ENCODE peak calls at places on chromosome 10, in seven cellular contexts. One of them, this sample, is unnamed. For H3K4me1, the result is how much of the 10 kb centered on the place peaks cover.

GRCh38 chr10:37476285-37476684 is 350.9 kb downstream of the ANKRD30A start:
- DNase-seq in colonic mucosa: no peak
- DNase-seq in gastrocnemius medialis: no peak
- DNase-seq in testis: no peak
- DNase-seq in kidney: no peak
- DNase-seq in heart left ventricle: no peak
- DNase-seq in pancreas: no peak
- DNase-seq in this sample: no peak

GRCh38 chr10:46283217-46283944 is 3.4 kb upstream of the ANTXRL start:
- DNase-seq in colonic mucosa: no peak
- DNase-seq in gastrocnemius medialis: no peak
- DNase-seq in testis: no peak
- DNase-seq in kidney: no peak
- DNase-seq in heart left ventricle: peak
- DNase-seq in pancreas: no peak
- DNase-seq in this sample: peak

GRCh38 chr10:132201111-132201989 is 14.6 kb downstream of the DPYSL4 start:
- DNase-seq in colonic mucosa: no peak
- DNase-seq in gastrocnemius medialis: no peak
- DNase-seq in testis: no peak
- DNase-seq in kidney: peak
- DNase-seq in heart left ventricle: peak
- DNase-seq in pancreas: no peak
- DNase-seq in this sample: no peak

GRCh38 chr10:18949391-18949790 is 99.2 kb upstream of the MALRD1 start:
- DNase-seq in colonic mucosa: no peak
- DNase-seq in gastrocnemius medialis: no peak
- DNase-seq in testis: no peak
- DNase-seq in kidney: no peak
- DNase-seq in heart left ventricle: no peak
- DNase-seq in pancreas: no peak
- DNase-seq in this sample: no peak

GRCh38 chr10:14742815-14743214 is 31.9 kb downstream of the FAM107B start:
- DNase-seq in colonic mucosa: peak
- DNase-seq in gastrocnemius medialis: no peak
- DNase-seq in testis: no peak
- DNase-seq in kidney: no peak
- DNase-seq in heart left ventricle: no peak
- DNase-seq in pancreas: no peak
- DNase-seq in this sample: no peak

GRCh38 chr10:50497758-50498157 is 126.0 kb downstream of the SGMS1 start:
- DNase-seq in colonic mucosa: no peak
- DNase-seq in gastrocnemius medialis: no peak
- DNase-seq in testis: no peak
- DNase-seq in kidney: no peak
- DNase-seq in heart left ventricle: no peak
- DNase-seq in pancreas: no peak
- DNase-seq in this sample: no peak

GRCh38 chr10:125134916-125135770 is 25.2 kb downstream of the CTBP2 start:
- DNase-seq in colonic mucosa: no peak
- DNase-seq in gastrocnemius medialis: peak
- DNase-seq in testis: no peak
- DNase-seq in kidney: no peak
- DNase-seq in heart left ventricle: no peak
- DNase-seq in pancreas: peak
- DNase-seq in this sample: no peak

GRCh38 chr10:78707745-78708144 is 361.0 kb upstream of the ZMIZ1 start:
- DNase-seq in colonic mucosa: no peak
- DNase-seq in gastrocnemius medialis: no peak
- DNase-seq in testis: no peak
- DNase-seq in kidney: no peak
- DNase-seq in heart left ventricle: no peak
- DNase-seq in pancreas: no peak
- DNase-seq in this sample: no peak

GRCh38 chr10:14533295-14533694 is 202.6 kb upstream of the FRMD4A start:
- DNase-seq in colonic mucosa: no peak
- DNase-seq in gastrocnemius medialis: no peak
- DNase-seq in testis: no peak
- DNase-seq in kidney: no peak
- DNase-seq in heart left ventricle: no peak
- DNase-seq in pancreas: no peak
- DNase-seq in this sample: no peak

GRCh38 chr10:86678999-86679792 is 10.9 kb downstream of the LDB3 start:
- DNase-seq in colonic mucosa: peak
- DNase-seq in gastrocnemius medialis: no peak
- DNase-seq in testis: no peak
- DNase-seq in kidney: no peak
- DNase-seq in heart left ventricle: no peak
- DNase-seq in pancreas: no peak
- DNase-seq in this sample: no peak

GRCh38 chr10:84854439-84854838 is 526.0 kb downstream of the CCSER2 start:
- DNase-seq in colonic mucosa: no peak
- DNase-seq in gastrocnemius medialis: no peak
- DNase-seq in testis: no peak
- DNase-seq in kidney: no peak
- DNase-seq in heart left ventricle: no peak
- DNase-seq in pancreas: no peak
- DNase-seq in this sample: no peak

GRCh38 chr10:122555431-122555830 is 5.1 kb upstream of the DMBT1 start:
- DNase-seq in colonic mucosa: no peak
- DNase-seq in gastrocnemius medialis: no peak
- DNase-seq in testis: no peak
- DNase-seq in kidney: no peak
- DNase-seq in heart left ventricle: no peak
- DNase-seq in pancreas: no peak
- DNase-seq in this sample: no peak

GRCh38 chr10:88272186-88272585 is 310.9 kb downstream of the RNLS start:
- DNase-seq in colonic mucosa: no peak
- DNase-seq in gastrocnemius medialis: no peak
- DNase-seq in testis: no peak
- DNase-seq in kidney: no peak
- DNase-seq in heart left ventricle: no peak
- DNase-seq in pancreas: no peak
- DNase-seq in this sample: no peak

GRCh38 chr10:61304751-61305150 is 148.4 kb downstream of the TMEM26 start:
- DNase-seq in colonic mucosa: no peak
- DNase-seq in gastrocnemius medialis: no peak
- DNase-seq in testis: no peak
- DNase-seq in kidney: no peak
- DNase-seq in heart left ventricle: no peak
- DNase-seq in pancreas: no peak
- DNase-seq in this sample: no peak

GRCh38 chr10:58335306-58336005 is 650 bp downstream of the UBE2D1 start:
- DNase-seq in colonic mucosa: peak
- DNase-seq in gastrocnemius medialis: peak
- DNase-seq in testis: peak
- DNase-seq in kidney: no peak
- DNase-seq in heart left ventricle: peak
- DNase-seq in pancreas: peak
- DNase-seq in this sample: peak

GRCh38 chr10:114172776-114173555 is 1.0 kb downstream of the CCDC186 start:
- DNase-seq in colonic mucosa: no peak
- DNase-seq in gastrocnemius medialis: no peak
- DNase-seq in testis: no peak
- DNase-seq in kidney: no peak
- DNase-seq in heart left ventricle: no peak
- DNase-seq in pancreas: no peak
- DNase-seq in this sample: no peak

GRCh38 chr10:5659702-5660528 is 6.5 kb downstream of the ASB13 start:
- DNase-seq in colonic mucosa: peak
- DNase-seq in gastrocnemius medialis: peak
- DNase-seq in testis: peak
- DNase-seq in kidney: peak
- DNase-seq in heart left ventricle: no peak
- DNase-seq in pancreas: peak
- DNase-seq in this sample: peak

GRCh38 chr10:131146790-131147189 is 164.7 kb downstream of the TCERG1L start:
- DNase-seq in colonic mucosa: no peak
- DNase-seq in gastrocnemius medialis: no peak
- DNase-seq in testis: no peak
- DNase-seq in kidney: no peak
- DNase-seq in heart left ventricle: no peak
- DNase-seq in pancreas: peak
- DNase-seq in this sample: no peak

GRCh38 chr10:43878386-43878785 is 229.7 kb upstream of the ZNF32 start:
- DNase-seq in colonic mucosa: no peak
- DNase-seq in gastrocnemius medialis: no peak
- DNase-seq in testis: no peak
- DNase-seq in kidney: no peak
- DNase-seq in heart left ventricle: peak
- DNase-seq in pancreas: no peak
- DNase-seq in this sample: peak
- H3K27ac ChIP-seq in colonic mucosa: no peak
- H3K27ac ChIP-seq in gastrocnemius medialis: peak
- H3K27ac ChIP-seq in testis: no peak
- H3K27ac ChIP-seq in kidney: no peak
- H3K27ac ChIP-seq in heart left ventricle: peak
- H3K27ac ChIP-seq in pancreas: no peak
- H3K27ac ChIP-seq in this sample: no peak

GRCh38 chr10:34255075-34255474 is 560.0 kb downstream of the PARD3 start:
- DNase-seq in colonic mucosa: peak
- DNase-seq in gastrocnemius medialis: no peak
- DNase-seq in testis: no peak
- DNase-seq in kidney: no peak
- DNase-seq in heart left ventricle: no peak
- DNase-seq in pancreas: no peak
- DNase-seq in this sample: no peak
- H3K4me1 ChIP-seq in colonic mucosa: under half
- H3K4me1 ChIP-seq in gastrocnemius medialis: under half
- H3K4me1 ChIP-seq in testis: under half
- H3K4me1 ChIP-seq in kidney: under half
- H3K4me1 ChIP-seq in heart left ventricle: under half
- H3K4me1 ChIP-seq in pancreas: under half
- H3K4me1 ChIP-seq in this sample: under half

GRCh38 chr10:117222552-117223412 is 18.1 kb upstream of the SLC18A2 start:
- DNase-seq in colonic mucosa: no peak
- DNase-seq in gastrocnemius medialis: no peak
- DNase-seq in testis: no peak
- DNase-seq in kidney: no peak
- DNase-seq in heart left ventricle: no peak
- DNase-seq in pancreas: no peak
- DNase-seq in this sample: no peak
- H3K4me3 ChIP-seq in colonic mucosa: no peak
- H3K4me3 ChIP-seq in gastrocnemius medialis: no peak
- H3K4me3 ChIP-seq in testis: no peak
- H3K4me3 ChIP-seq in kidney: no peak
- H3K4me3 ChIP-seq in heart left ventricle: no peak
- H3K4me3 ChIP-seq in pancreas: no peak
- H3K4me3 ChIP-seq in this sample: no peak

GRCh38 chr10:103835121-103836045 is 20.0 kb downstream of the SH3PXD2A start:
- DNase-seq in colonic mucosa: peak
- DNase-seq in gastrocnemius medialis: peak
- DNase-seq in testis: peak
- DNase-seq in kidney: peak
- DNase-seq in heart left ventricle: peak
- DNase-seq in pancreas: peak
- DNase-seq in this sample: peak
- H3K27ac ChIP-seq in colonic mucosa: peak
- H3K27ac ChIP-seq in gastrocnemius medialis: peak
- H3K27ac ChIP-seq in testis: peak
- H3K27ac ChIP-seq in kidney: no peak
- H3K27ac ChIP-seq in heart left ventricle: peak
- H3K27ac ChIP-seq in pancreas: peak
- H3K27ac ChIP-seq in this sample: no peak

GRCh38 chr10:31759124-31759798 is 169.4 kb downstream of the ARHGAP12 start:
- DNase-seq in colonic mucosa: peak
- DNase-seq in gastrocnemius medialis: peak
- DNase-seq in testis: no peak
- DNase-seq in kidney: peak
- DNase-seq in heart left ventricle: peak
- DNase-seq in pancreas: peak
- DNase-seq in this sample: peak

GRCh38 chr10:31756131-31757119 is 172.2 kb downstream of the ARHGAP12 start:
- DNase-seq in colonic mucosa: no peak
- DNase-seq in gastrocnemius medialis: no peak
- DNase-seq in testis: no peak
- DNase-seq in kidney: no peak
- DNase-seq in heart left ventricle: no peak
- DNase-seq in pancreas: no peak
- DNase-seq in this sample: peak

GRCh38 chr10:31757831-31758230 is 170.8 kb downstream of the ARHGAP12 start:
- DNase-seq in colonic mucosa: no peak
- DNase-seq in gastrocnemius medialis: no peak
- DNase-seq in testis: no peak
- DNase-seq in kidney: no peak
- DNase-seq in heart left ventricle: peak
- DNase-seq in pancreas: no peak
- DNase-seq in this sample: peak

GRCh38 chr10:31758495-31758894 is 170.1 kb downstream of the ARHGAP12 start:
- DNase-seq in colonic mucosa: no peak
- DNase-seq in gastrocnemius medialis: no peak
- DNase-seq in testis: no peak
- DNase-seq in kidney: no peak
- DNase-seq in heart left ventricle: no peak
- DNase-seq in pancreas: no peak
- DNase-seq in this sample: no peak

DNA sequence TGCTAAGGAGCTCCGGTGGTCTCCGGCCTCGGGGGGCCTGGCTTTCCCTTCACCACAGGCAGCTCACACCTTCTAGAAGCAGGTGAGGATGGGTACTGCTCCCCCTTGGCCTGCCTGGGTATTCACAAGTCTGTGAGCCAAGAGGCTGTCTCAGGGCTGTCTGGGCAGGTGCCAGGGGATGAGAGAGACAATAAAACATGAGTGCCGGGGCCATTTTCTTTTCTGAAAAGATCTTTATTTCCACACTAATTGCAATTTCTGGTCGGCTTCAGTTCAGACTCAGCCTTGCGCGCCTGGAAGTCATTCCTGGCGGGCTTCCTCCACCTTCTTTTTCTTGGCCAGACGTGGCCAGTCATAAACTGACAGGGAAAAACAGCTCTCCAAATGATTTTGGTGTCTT is 171.3 kb downstream of the ARHGAP12 start:
- DNase-seq in colonic mucosa: no peak
- DNase-seq in gastrocnemius medialis: no peak
- DNase-seq in testis: no peak
- DNase-seq in kidney: no peak
- DNase-seq in heart left ventricle: peak
- DNase-seq in pancreas: no peak
- DNase-seq in this sample: peak
- H3K4me1 ChIP-seq in colonic mucosa: under half
- H3K4me1 ChIP-seq in gastrocnemius medialis: under half
- H3K4me1 ChIP-seq in testis: under half
- H3K4me1 ChIP-seq in kidney: under half
- H3K4me1 ChIP-seq in heart left ventricle: under half
- H3K4me1 ChIP-seq in pancreas: under half
- H3K4me1 ChIP-seq in this sample: under half